ENCODE peak calls at places on chromosomes 16 and 17, in seven cellular contexts. L is left ventricle myocardium inferior, A is iPS DF 6.9, W is MG63, V is transverse colon, F is NT2/D1, K is OCI-LY7. M is an unnamed sample. For H3K9me3, the result is how much of the 10 kb centered on the place peaks cover.

GRCh38 chr16:65773319-65773874 is 593.1 kb upstream of the CDH5 start:
- DNase-seq in W (no peak), V (no peak), L (no peak), F (no peak), K (peak), A (peak), M (no peak)

GRCh38 chr17:57914274-57915147 is 40.7 kb downstream of the CUEDC1 start:
- DNase-seq in K (no peak), W (no peak), L (no peak), A (no peak), F (no peak), V (no peak), M (no peak)

GRCh38 chr16:4160663-4161436 is 44.6 kb upstream of the ADCY9 start:
- DNase-seq in F (no peak), V (no peak), W (peak), A (no peak), L (no peak), K (no peak), M (no peak)

GRCh38 chr16:71214771-71215381 is 15.6 kb downstream of the HYDIN start:
- DNase-seq in F (no peak), K (no peak), V (no peak), A (no peak), W (no peak), L (no peak), M (no peak)

GRCh38 chr16:78307824-78308528 is 208.5 kb downstream of the WWOX start:
- DNase-seq in L (no peak), V (no peak), W (no peak), A (no peak), K (no peak), F (no peak), M (no peak)

GRCh38 chr16:67860589-67861398 is 12.1 kb upstream of the EDC4 start:
- DNase-seq in F (no peak), K (no peak), L (no peak), W (peak), V (no peak), A (no peak), M (no peak)

GRCh38 chr16:88532434-88533241 is 37.6 kb upstream of the ZC3H18 start:
- DNase-seq in F (no peak), W (no peak), L (no peak), K (no peak), A (no peak), V (no peak), M (no peak)

GRCh38 chr16:27195068-27195741 is 8.1 kb upstream of the KDM8 start:
- DNase-seq in K (no peak), A (no peak), V (no peak), F (no peak), L (no peak), W (no peak), M (no peak)

GRCh38 chr16:83530293-83530692 is 277.5 kb upstream of the HSBP1 start:
- DNase-seq in W (peak), L (no peak), K (no peak), F (no peak), A (no peak), V (no peak), M (no peak)

GRCh38 chr16:66364117-66364958 is 2.2 kb upstream of the CDH5 start:
- DNase-seq in V (peak), A (no peak), L (peak), K (no peak), W (peak), F (no peak), M (peak)

GRCh38 chr17:49361129-49361901 is 735 bp downstream of the ZNF652 start:
- DNase-seq in A (no peak), L (peak), K (peak), W (peak), F (no peak), V (peak), M (peak)

DNA sequence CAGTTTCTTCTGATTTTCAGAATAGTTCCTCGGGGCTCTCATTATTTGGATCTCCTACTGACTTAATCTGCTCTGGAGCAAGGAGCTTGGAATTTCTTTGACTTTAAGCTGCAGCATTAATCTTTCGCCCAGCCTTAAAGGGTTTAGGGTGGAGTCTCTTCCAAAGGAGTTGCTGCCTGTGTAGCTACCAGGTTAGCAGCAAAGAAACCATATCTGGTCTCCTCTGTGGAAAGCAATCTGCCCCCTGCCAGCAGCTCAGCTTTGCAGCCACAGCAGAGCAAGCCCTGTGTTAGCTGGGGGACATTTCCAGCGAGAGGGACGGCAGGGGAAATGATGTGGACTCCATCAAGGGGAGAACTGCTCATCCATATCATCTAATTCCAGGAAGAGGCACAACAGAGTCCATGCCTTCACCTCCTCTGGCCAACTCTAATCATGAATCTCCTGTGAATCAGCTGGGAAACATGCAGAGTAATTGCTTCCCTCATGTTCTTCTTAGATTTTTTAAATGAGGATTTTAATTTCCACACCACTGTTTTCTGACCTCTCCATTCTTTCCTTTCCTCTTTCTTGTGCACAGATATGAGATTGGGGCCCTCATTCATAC is 827.6 kb upstream of the CA10 start:
- DNase-seq in K (no peak), A (no peak), F (no peak), L (no peak), W (no peak), V (no peak), M (no peak)
- H3K9me3 ChIP-seq in K (under half), A (under half), F (under half), L (under half), W (under half), V (under half), M (under half)

DNA sequence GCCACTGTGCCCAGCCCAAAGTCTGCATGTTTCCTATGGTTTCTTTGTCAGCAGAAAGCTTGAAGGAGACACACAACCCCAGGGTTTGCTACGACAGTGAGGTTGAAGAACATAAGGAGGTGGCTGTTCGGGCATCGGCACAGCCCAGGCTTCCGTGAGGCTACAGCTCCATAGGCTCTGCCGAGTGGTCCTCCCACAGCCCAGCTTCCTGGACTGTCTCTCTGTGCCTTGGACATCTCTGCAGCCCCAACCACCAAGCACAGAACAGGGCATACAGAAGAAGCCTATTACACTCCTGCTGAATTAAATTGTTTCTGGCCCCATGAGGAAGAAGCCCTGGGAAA is 3.2 kb upstream of the HAP1 start:
- DNase-seq in K (no peak), W (no peak), L (no peak), A (no peak), F (no peak), V (no peak), M (no peak)
- H3K4me3 ChIP-seq in K (no peak), W (no peak), L (no peak), A (no peak), F (no peak), V (no peak), M (no peak)

GRCh38 chr17:76551685-76552084 is 11.8 kb downstream of the PRCD start:
- DNase-seq in L (no peak), A (no peak), W (no peak), F (no peak), V (no peak), K (no peak), M (no peak)
- H3K9me3 ChIP-seq in L (under half), A (under half), W (under half), F (under half), V (under half), K (under half), M (under half)

DNA sequence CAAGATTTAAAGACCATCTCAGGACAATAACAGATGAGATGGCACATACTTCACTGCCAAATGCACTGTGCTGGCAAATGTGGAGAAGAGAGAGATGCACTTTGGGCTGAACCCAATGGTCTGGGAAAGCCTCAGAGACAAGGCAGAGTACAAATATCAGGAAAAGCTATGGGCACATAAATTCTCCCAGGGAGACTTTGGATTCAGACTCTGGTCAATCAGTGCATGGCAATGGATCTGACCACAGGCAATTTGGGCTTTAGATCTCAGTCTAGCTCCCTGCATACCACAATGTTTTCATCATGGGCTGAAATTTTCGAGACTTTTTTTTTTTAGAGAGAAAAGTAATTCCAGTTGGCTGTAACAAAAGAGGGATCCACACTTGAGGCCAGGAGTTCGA is 20.0 kb upstream of the XPO6 start:
- DNase-seq in A (no peak), L (no peak), V (no peak), W (no peak), F (no peak), K (no peak), M (no peak)
- H3K4me3 ChIP-seq in A (no peak), L (no peak), V (no peak), W (no peak), F (no peak), K (no peak), M (no peak)

GRCh38 chr17:27049104-27049784 is 244.7 kb upstream of the WSB1 start:
- DNase-seq in A (no peak), F (no peak), K (no peak), W (peak), L (no peak), V (no peak), M (no peak)
- H3K9me3 ChIP-seq in A (under half), F (under half), K (under half), W (under half), L (under half), V (under half), M (under half)

GRCh38 chr17:36599546-36600250 is 1.7 kb upstream of the MRM1 start:
- DNase-seq in V (no peak), A (no peak), K (no peak), W (no peak), L (no peak), F (no peak), M (no peak)

GRCh38 chr17:36600477-36600876 is 906 bp upstream of the MRM1 start:
- DNase-seq in W (no peak), F (no peak), A (no peak), K (no peak), L (no peak), V (no peak), M (no peak)

GRCh38 chr17:36602030-36602737 is 801 bp downstream of the MRM1 start:
- DNase-seq in K (peak), F (no peak), L (no peak), V (peak), A (no peak), W (peak), M (peak)

GRCh38 chr17:36601303-36602029 is at the start of gene MRM1:
- DNase-seq in K (peak), F (peak), W (peak), A (no peak), V (peak), L (peak), M (peak)

DNA sequence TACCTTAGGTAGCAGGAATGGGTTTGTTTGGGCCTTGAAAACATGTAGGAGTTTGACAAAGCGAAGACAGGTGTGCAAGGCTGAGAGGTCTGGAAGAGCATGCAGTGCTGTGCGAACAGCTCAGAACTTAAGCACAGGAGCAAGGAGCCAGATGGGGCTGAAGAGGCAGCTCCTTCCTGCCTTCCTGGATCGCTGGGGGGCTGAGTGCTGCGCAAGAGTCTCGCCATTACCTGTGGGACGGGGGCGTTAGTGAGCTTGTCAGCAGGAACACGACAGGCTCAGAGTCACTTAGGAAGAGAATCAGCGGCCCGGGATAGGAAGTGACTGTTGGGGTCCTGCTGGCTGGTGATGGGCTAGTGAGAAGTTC is 464 bp upstream of the MRM1 start:
- DNase-seq in V (no peak), L (no peak), F (peak), A (no peak), W (no peak), K (peak), M (no peak)
- H3K4me3 ChIP-seq in V (peak), L (peak), F (peak), A (peak), W (peak), K (peak), M (peak)

DNA sequence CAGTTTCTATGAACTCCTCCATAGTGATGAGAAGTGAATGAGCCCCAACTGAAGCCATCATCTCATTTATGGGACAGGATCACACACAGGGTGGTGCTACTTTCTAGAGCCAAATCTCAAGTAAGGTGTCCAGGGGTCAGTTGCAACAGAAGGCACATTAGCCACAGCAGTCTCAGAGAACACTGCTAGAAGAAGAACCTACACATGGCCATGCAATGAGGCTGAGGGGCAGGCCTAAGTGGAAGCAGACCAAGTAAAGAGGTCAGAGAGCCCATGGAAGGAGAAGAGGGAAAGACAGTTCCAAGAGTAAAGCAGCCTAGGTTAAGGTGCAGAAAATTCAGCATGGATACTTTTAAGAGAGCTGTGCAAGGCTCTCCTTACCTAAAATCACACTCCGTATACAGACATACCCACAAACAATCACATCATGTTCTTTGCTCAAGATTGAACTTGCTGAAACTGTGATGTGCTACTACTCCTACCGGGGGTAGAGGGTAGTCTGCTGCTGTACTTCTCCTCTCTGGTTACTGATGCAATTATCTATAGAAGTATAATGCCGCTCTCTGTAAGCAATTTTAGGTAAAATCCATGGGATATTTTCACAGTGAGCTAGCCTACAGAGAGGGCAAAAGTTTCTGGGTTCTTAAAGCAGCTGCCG is 1.7 kb downstream of the ABCA8 start:
- DNase-seq in L (no peak), W (no peak), A (no peak), K (no peak), F (no peak), V (no peak), M (no peak)
- H3K9me3 ChIP-seq in L (under half), W (under half), A (under half), K (under half), F (under half), V (under half), M (under half)